ENCODE peak calls at places on chromosomes 7 and 10, in seven cellular contexts. J is activated T-cell treated with anti-CD3 and anti-CD28 coated beads for 1 hour, U is SW480, Y is EL, Q is left ventricle myocardium superior, K is epithelial cell of esophagus, W is cardiac muscle cell. C is an unnamed sample.
A peak's percentile ranks its signal among the peaks of the same experiment; 100 is the strongest.

GRCh38 chr10:49220031-49220430 is 31.8 kb upstream of the TMEM273 start:
- DNase-seq in Y (peak; percentile 16), W (no peak), K (no peak), J (no peak), Q (no peak), U (peak; percentile 37), C (no peak)

GRCh38 chr10:120891367-120891766 is 40.2 kb downstream of the WDR11 start:
- DNase-seq in W (no peak), J (no peak), K (no peak), Q (no peak), U (no peak), Y (no peak), C (no peak)

GRCh38 chr7:129376778-129377700 is 57.2 kb upstream of the STRIP2 start:
- DNase-seq in U (peak; percentile 12), J (no peak), W (no peak), Q (no peak), K (peak; percentile 52), Y (peak; percentile 58), C (no peak)

GRCh38 chr10:124678566-124679240 is 65.5 kb downstream of the FAM53B start:
- DNase-seq in J (no peak), K (no peak), W (no peak), Y (no peak), Q (peak; percentile 35), U (peak; percentile 46), C (no peak)

GRCh38 chr7:130276796-130277762 is 10.4 kb downstream of the CPA2 start:
- DNase-seq in U (no peak), Y (peak; percentile 63), J (no peak), W (no peak), Q (no peak), K (peak; percentile 66), C (no peak)

GRCh38 chr10:12121673-12122072 is 7.8 kb upstream of the SEC61A2 start:
- DNase-seq in Y (no peak), Q (no peak), W (no peak), K (no peak), U (no peak), J (no peak), C (no peak)

GRCh38 chr10:43274011-43274410 is 7.1 kb upstream of the RASGEF1A start:
- DNase-seq in Y (no peak), Q (no peak), U (no peak), W (no peak), K (no peak), J (no peak), C (no peak)

GRCh38 chr7:134750083-134751062 is 29.1 kb upstream of the CALD1 start:
- DNase-seq in K (peak; percentile 63), Q (no peak), Y (peak; percentile 59), W (peak; percentile 70), U (peak; percentile 7), J (peak; percentile 65), C (peak; percentile 46)

GRCh38 chr10:80356563-80356999 is at the start of the genes DYDC1 and DYDC2:
- DNase-seq in Q (peak; percentile 73), W (peak; percentile 90), Y (peak; percentile 16), K (peak; percentile 56), U (no peak), J (no peak), C (peak; percentile 17)

GRCh38 chr7:101952355-101953247 is 135.2 kb downstream of the CUX1 start:
- DNase-seq in Y (peak; percentile 76), W (no peak), K (peak; percentile 62), J (no peak), Q (peak; percentile 25), U (no peak), C (no peak)

GRCh38 chr10:92419740-92420553 is 129.0 kb downstream of the MARCHF5 start:
- DNase-seq in U (no peak), W (peak; percentile 26), Y (peak; percentile 42), Q (peak; percentile 72), J (no peak), K (peak; percentile 29), C (no peak)

GRCh38 chr10:34649385-34649784 is 165.7 kb downstream of the PARD3 start:
- DNase-seq in Q (no peak), K (peak; percentile 39), J (no peak), U (no peak), W (no peak), Y (no peak), C (no peak)

GRCh38 chr10:124313374-124313773 is 105.3 kb downstream of the OAT start:
- DNase-seq in J (no peak), Y (no peak), W (no peak), U (no peak), Q (no peak), K (no peak), C (no peak)

GRCh38 chr7:44549457-44549856 is 8.3 kb upstream of the NPC1L1 start:
- DNase-seq in U (no peak), K (no peak), Q (no peak), J (no peak), Y (no peak), W (no peak), C (no peak)

GRCh38 chr10:118581340-118581739 is 14.1 kb downstream of the PRLHR start:
- DNase-seq in Y (no peak), U (no peak), J (no peak), W (no peak), K (no peak), Q (no peak), C (no peak)

GRCh38 chr7:20307901-20308300 is 22.8 kb upstream of the ITGB8 start:
- DNase-seq in J (no peak), W (no peak), Q (no peak), Y (no peak), U (no peak), K (no peak), C (no peak)